ENCODE peak calls at places on chromosomes 2 and 18, in nine cellular contexts. One of them, this sample, is unnamed.

GRCh38 chr18:75797046-75797445 is 369.5 kb upstream of the SMIM21 start:
- DNase-seq in neuronal stem cell: no peak
- DNase-seq in stimulated activated CD8-positive, alpha-beta memory T cell treated with anti-CD3 and anti-CD28 coated beads, Interleukin-7, amount 100 ng/mL, for 1 hour: no peak
- DNase-seq in skeletal muscle cell: no peak
- DNase-seq in NCI-H510A treated with DMSO at 0.1 percent for 48 hours: no peak
- DNase-seq in HEK293T: no peak
- DNase-seq in iris pigment epithelial cell: no peak
- DNase-seq in osteocyte: no peak
- DNase-seq in KG1: no peak
- DNase-seq in this sample: no peak

GRCh38 chr2:63364866-63365265 is 223.4 kb downstream of the WDPCP start:
- DNase-seq in neuronal stem cell: no peak
- DNase-seq in stimulated activated CD8-positive, alpha-beta memory T cell treated with anti-CD3 and anti-CD28 coated beads, Interleukin-7, amount 100 ng/mL, for 1 hour: no peak
- DNase-seq in skeletal muscle cell: no peak
- DNase-seq in NCI-H510A treated with DMSO at 0.1 percent for 48 hours: peak; percentile 94
- DNase-seq in HEK293T: no peak
- DNase-seq in iris pigment epithelial cell: no peak
- DNase-seq in osteocyte: no peak
- DNase-seq in KG1: no peak
- DNase-seq in this sample: no peak

GRCh38 chr2:112031473-112031872 is 23.6 kb upstream of the TMEM87B start:
- DNase-seq in neuronal stem cell: no peak
- DNase-seq in stimulated activated CD8-positive, alpha-beta memory T cell treated with anti-CD3 and anti-CD28 coated beads, Interleukin-7, amount 100 ng/mL, for 1 hour: no peak
- DNase-seq in skeletal muscle cell: no peak
- DNase-seq in NCI-H510A treated with DMSO at 0.1 percent for 48 hours: peak; percentile 36
- DNase-seq in HEK293T: no peak
- DNase-seq in iris pigment epithelial cell: peak; percentile 39
- DNase-seq in osteocyte: no peak
- DNase-seq in KG1: no peak
- DNase-seq in this sample: no peak

GRCh38 chr2:24926602-24927252 is 6.7 kb upstream of the ADCY3 start:
- DNase-seq in neuronal stem cell: no peak
- DNase-seq in stimulated activated CD8-positive, alpha-beta memory T cell treated with anti-CD3 and anti-CD28 coated beads, Interleukin-7, amount 100 ng/mL, for 1 hour: no peak
- DNase-seq in skeletal muscle cell: no peak
- DNase-seq in NCI-H510A treated with DMSO at 0.1 percent for 48 hours: no peak
- DNase-seq in HEK293T: no peak
- DNase-seq in iris pigment epithelial cell: peak; percentile 31
- DNase-seq in osteocyte: no peak
- DNase-seq in KG1: no peak
- DNase-seq in this sample: no peak

GRCh38 chr18:36899289-36899688 is 70.4 kb downstream of the KIAA1328 start:
- DNase-seq in neuronal stem cell: no peak
- DNase-seq in stimulated activated CD8-positive, alpha-beta memory T cell treated with anti-CD3 and anti-CD28 coated beads, Interleukin-7, amount 100 ng/mL, for 1 hour: no peak
- DNase-seq in skeletal muscle cell: no peak
- DNase-seq in NCI-H510A treated with DMSO at 0.1 percent for 48 hours: no peak
- DNase-seq in HEK293T: peak; percentile 28
- DNase-seq in iris pigment epithelial cell: peak; percentile 58
- DNase-seq in osteocyte: no peak
- DNase-seq in KG1: no peak
- DNase-seq in this sample: peak; percentile 62

GRCh38 chr2:14427982-14428567 is 204.4 kb upstream of the LRATD1 start:
- DNase-seq in neuronal stem cell: no peak
- DNase-seq in stimulated activated CD8-positive, alpha-beta memory T cell treated with anti-CD3 and anti-CD28 coated beads, Interleukin-7, amount 100 ng/mL, for 1 hour: no peak
- DNase-seq in skeletal muscle cell: peak; percentile 84
- DNase-seq in NCI-H510A treated with DMSO at 0.1 percent for 48 hours: no peak
- DNase-seq in HEK293T: no peak
- DNase-seq in iris pigment epithelial cell: peak; percentile 87
- DNase-seq in osteocyte: no peak
- DNase-seq in KG1: no peak
- DNase-seq in this sample: peak; percentile 48

GRCh38 chr2:86068098-86069047 is 37.3 kb downstream of the POLR1A start:
- DNase-seq in neuronal stem cell: no peak
- DNase-seq in stimulated activated CD8-positive, alpha-beta memory T cell treated with anti-CD3 and anti-CD28 coated beads, Interleukin-7, amount 100 ng/mL, for 1 hour: no peak
- DNase-seq in skeletal muscle cell: no peak
- DNase-seq in NCI-H510A treated with DMSO at 0.1 percent for 48 hours: peak; percentile 80
- DNase-seq in HEK293T: no peak
- DNase-seq in iris pigment epithelial cell: peak; percentile 59
- DNase-seq in osteocyte: no peak
- DNase-seq in KG1: no peak
- DNase-seq in this sample: peak; percentile 43

GRCh38 chr2:29016500-29016899 is 35.4 kb downstream of the TOGARAM2 start:
- DNase-seq in neuronal stem cell: no peak
- DNase-seq in stimulated activated CD8-positive, alpha-beta memory T cell treated with anti-CD3 and anti-CD28 coated beads, Interleukin-7, amount 100 ng/mL, for 1 hour: no peak
- DNase-seq in skeletal muscle cell: no peak
- DNase-seq in NCI-H510A treated with DMSO at 0.1 percent for 48 hours: no peak
- DNase-seq in HEK293T: no peak
- DNase-seq in iris pigment epithelial cell: no peak
- DNase-seq in osteocyte: no peak
- DNase-seq in KG1: no peak
- DNase-seq in this sample: no peak

GRCh38 chr2:55425449-55425848 is 5.8 kb upstream of the CCDC88A start:
- DNase-seq in neuronal stem cell: no peak
- DNase-seq in stimulated activated CD8-positive, alpha-beta memory T cell treated with anti-CD3 and anti-CD28 coated beads, Interleukin-7, amount 100 ng/mL, for 1 hour: no peak
- DNase-seq in skeletal muscle cell: peak; percentile 77
- DNase-seq in NCI-H510A treated with DMSO at 0.1 percent for 48 hours: no peak
- DNase-seq in HEK293T: no peak
- DNase-seq in iris pigment epithelial cell: peak; percentile 96
- DNase-seq in osteocyte: no peak
- DNase-seq in KG1: no peak
- DNase-seq in this sample: peak; percentile 89

GRCh38 chr2:26721267-26722032 is 28.9 kb downstream of the KCNK3 start:
- DNase-seq in neuronal stem cell: no peak
- DNase-seq in stimulated activated CD8-positive, alpha-beta memory T cell treated with anti-CD3 and anti-CD28 coated beads, Interleukin-7, amount 100 ng/mL, for 1 hour: no peak
- DNase-seq in skeletal muscle cell: no peak
- DNase-seq in NCI-H510A treated with DMSO at 0.1 percent for 48 hours: peak; percentile 36
- DNase-seq in HEK293T: no peak
- DNase-seq in iris pigment epithelial cell: no peak
- DNase-seq in osteocyte: no peak
- DNase-seq in KG1: no peak
- DNase-seq in this sample: no peak